ENCODE peak calls at places on chromosomes 5 and 9, in five cellular contexts. O is iris pigment epithelial cell, U is Right ventricle myocardium superior, I is substantia nigra, T is amygdala. N is an unnamed sample.

GRCh38 chr5:78701795-78702406 is 53.3 kb upstream of the LHFPL2 start:
- DNase-seq in O (peak), U (no peak), I (no peak), T (no peak), N (peak)

GRCh38 chr5:142819816-142820215 is 49.6 kb downstream of the ARHGAP26 start:
- DNase-seq in O (peak), U (no peak), I (no peak), T (no peak), N (peak)

GRCh38 chr5:172766287-172767104 is 4.5 kb downstream of the DUSP1 start:
- DNase-seq in O (peak), U (peak), I (peak), T (no peak), N (peak)

GRCh38 chr5:87300176-87300575 is 32.5 kb downstream of the RASA1 start:
- DNase-seq in O (peak), U (no peak), I (no peak), T (no peak), N (no peak)

GRCh38 chr5:180345781-180346180 is 7.4 kb downstream of the GFPT2 start:
- DNase-seq in O (no peak), U (peak), I (no peak), T (no peak), N (no peak)

GRCh38 chr5:54222336-54222735 is 88.0 kb downstream of the ARL15 start:
- DNase-seq in O (no peak), U (no peak), I (no peak), T (no peak), N (no peak)

GRCh38 chr5:176793343-176793699 is 17.0 kb upstream of the UNC5A start:
- DNase-seq in O (no peak), U (no peak), I (no peak), T (no peak), N (no peak)

GRCh38 chr9:129704797-129705196 is 39.4 kb downstream of the PRRX2 start:
- DNase-seq in O (no peak), U (no peak), I (no peak), T (no peak), N (no peak)

GRCh38 chr5:11214851-11215250 is 453.8 kb upstream of the DAP start:
- DNase-seq in O (no peak), U (no peak), I (no peak), T (no peak), N (no peak)

GRCh38 chr5:154708845-154709244 is 46.3 kb upstream of the LARP1 start:
- DNase-seq in O (peak), U (no peak), I (no peak), T (no peak), N (no peak)

GRCh38 chr5:139392678-139393496 is 2.0 kb downstream of the PROB1 start:
- DNase-seq in O (peak), U (peak), I (no peak), T (no peak), N (no peak)

GRCh38 chr9:16530669-16531461 is 339.6 kb downstream of the BNC2 start:
- DNase-seq in O (peak), U (no peak), I (no peak), T (no peak), N (no peak)

GRCh38 chr5:72282878-72283277 is 37.2 kb downstream of the MRPS27 start:
- DNase-seq in O (peak), U (no peak), I (no peak), T (no peak), N (peak)

GRCh38 chr9:90861826-90862740 is 60.5 kb downstream of the SYK start:
- DNase-seq in O (no peak), U (no peak), I (no peak), T (no peak), N (no peak)

GRCh38 chr5:141960018-141960417 is 2.0 kb upstream of the PCDH12 start:
- DNase-seq in O (no peak), U (no peak), I (no peak), T (no peak), N (no peak)

GRCh38 chr5:136666970-136667620 is 301.8 kb upstream of the TRPC7 start:
- DNase-seq in O (no peak), U (no peak), I (no peak), T (no peak), N (no peak)

GRCh38 chr9:90022474-90022873 is 417.7 kb downstream of the GADD45G start:
- DNase-seq in O (no peak), U (no peak), I (no peak), T (no peak), N (no peak)

GRCh38 chr5:24909210-24909609 is 264.4 kb upstream of the CDH10 start:
- DNase-seq in O (no peak), U (no peak), I (no peak), T (no peak), N (no peak)

GRCh38 chr9:5899292-5899691 is 8.6 kb downstream of the MLANA start:
- DNase-seq in O (peak), U (no peak), I (no peak), T (no peak), N (no peak)

GRCh38 chr9:18795947-18796705 is 236.9 kb downstream of the SAXO1 start:
- DNase-seq in O (peak), U (no peak), I (peak), T (no peak), N (peak)

GRCh38 chr5:76351577-76351976 is 51.5 kb upstream of the IQGAP2 start:
- DNase-seq in O (no peak), U (no peak), I (no peak), T (no peak), N (no peak)

GRCh38 chr9:115593587-115594091 is 475.7 kb upstream of the TNC start:
- DNase-seq in O (peak), U (no peak), I (no peak), T (no peak), N (peak)

GRCh38 chr9:19998153-19998552 is 209.3 kb upstream of the SLC24A2 start:
- DNase-seq in O (peak), U (no peak), I (no peak), T (no peak), N (peak)

GRCh38 chr5:28788954-28789353 is 1750.6 kb upstream of the CDH9 start:
- DNase-seq in O (no peak), U (no peak), I (no peak), T (no peak), N (no peak)

GRCh38 chr5:62977641-62978040 is 399.0 kb downstream of the LRRC70 start:
- DNase-seq in O (no peak), U (no peak), I (no peak), T (no peak), N (no peak)

GRCh38 chr5:53607896-53608295 is 47.5 kb downstream of the NDUFS4 start:
- DNase-seq in O (peak), U (no peak), I (no peak), T (no peak), N (peak)

GRCh38 chr5:16467363-16468219 is 2.0 kb upstream of the ZNF622 start:
- DNase-seq in O (peak), U (no peak), I (no peak), T (no peak), N (peak)

GRCh38 chr5:37554938-37555337 is 175.8 kb downstream of the WDR70 start:
- DNase-seq in O (no peak), U (no peak), I (no peak), T (no peak), N (no peak)

N was measured in fibroblast of the aortic adventitia.